ENCODE peak calls at places on chromosomes 11 and 22, in five cellular contexts. One of them, this sample, is unnamed.

GRCh38 chr11:99988105-99988907 is 698.8 kb upstream of the ARHGAP42 start:
- DNase-seq in heart right ventricle: no peak
- DNase-seq in DND-41: no peak
- DNase-seq in adipocyte: peak
- DNase-seq in tibial nerve: no peak
- DNase-seq in this sample: no peak

GRCh38 chr11:86063536-86063935 is 5.3 kb downstream of the PICALM start:
- DNase-seq in heart right ventricle: no peak
- DNase-seq in DND-41: no peak
- DNase-seq in adipocyte: peak
- DNase-seq in tibial nerve: no peak
- DNase-seq in this sample: no peak

GRCh38 chr11:134069996-134070845 is 1.3 kb downstream of the JAM3 start:
- DNase-seq in heart right ventricle: no peak
- DNase-seq in DND-41: no peak
- DNase-seq in adipocyte: no peak
- DNase-seq in tibial nerve: no peak
- DNase-seq in this sample: no peak

GRCh38 chr11:26045082-26045481 is 286.8 kb upstream of the ANO3 start:
- DNase-seq in heart right ventricle: no peak
- DNase-seq in DND-41: no peak
- DNase-seq in adipocyte: no peak
- DNase-seq in tibial nerve: no peak
- DNase-seq in this sample: no peak

GRCh38 chr11:67282876-67283371 is 6.2 kb upstream of the ANKRD13D start:
- DNase-seq in heart right ventricle: peak
- DNase-seq in DND-41: no peak
- DNase-seq in adipocyte: no peak
- DNase-seq in tibial nerve: no peak
- DNase-seq in this sample: no peak

GRCh38 chr11:134716582-134716981 is 304.5 kb upstream of the B3GAT1 start:
- DNase-seq in heart right ventricle: no peak
- DNase-seq in DND-41: peak
- DNase-seq in adipocyte: no peak
- DNase-seq in tibial nerve: no peak
- DNase-seq in this sample: no peak

GRCh38 chr11:66787934-66788758 is 55.1 kb upstream of the RCE1 start:
- DNase-seq in heart right ventricle: no peak
- DNase-seq in DND-41: no peak
- DNase-seq in adipocyte: no peak
- DNase-seq in tibial nerve: no peak
- DNase-seq in this sample: no peak

GRCh38 chr11:34468209-34468841 is 29.6 kb downstream of the CAT start:
- DNase-seq in heart right ventricle: no peak
- DNase-seq in DND-41: peak
- DNase-seq in adipocyte: peak
- DNase-seq in tibial nerve: no peak
- DNase-seq in this sample: no peak

GRCh38 chr11:65850217-65851082 is 7.5 kb downstream of the CFL1 start:
- DNase-seq in heart right ventricle: no peak
- DNase-seq in DND-41: no peak
- DNase-seq in adipocyte: no peak
- DNase-seq in tibial nerve: no peak
- DNase-seq in this sample: no peak

GRCh38 chr11:60122414-60123036 is 34.1 kb downstream of the MS4A2 start:
- DNase-seq in heart right ventricle: no peak
- DNase-seq in DND-41: no peak
- DNase-seq in adipocyte: no peak
- DNase-seq in tibial nerve: no peak
- DNase-seq in this sample: no peak

GRCh38 chr11:62980133-62980760 is 4.5 kb downstream of the SLC22A6 start:
- DNase-seq in heart right ventricle: no peak
- DNase-seq in DND-41: peak
- DNase-seq in adipocyte: peak
- DNase-seq in tibial nerve: no peak
- DNase-seq in this sample: no peak

GRCh38 chr22:27185903-27186302 is 528.5 kb downstream of the MIAT start:
- DNase-seq in heart right ventricle: no peak
- DNase-seq in DND-41: no peak
- DNase-seq in adipocyte: no peak
- DNase-seq in tibial nerve: no peak
- DNase-seq in this sample: no peak

GRCh38 chr11:72985645-72986044 is 156.5 kb downstream of the FCHSD2 start:
- DNase-seq in heart right ventricle: no peak
- DNase-seq in DND-41: no peak
- DNase-seq in adipocyte: peak
- DNase-seq in tibial nerve: no peak
- DNase-seq in this sample: no peak

GRCh38 chr11:64742087-64742939 is 1.6 kb downstream of the RASGRP2 start:
- DNase-seq in heart right ventricle: no peak
- DNase-seq in DND-41: no peak
- DNase-seq in adipocyte: peak
- DNase-seq in tibial nerve: no peak
- DNase-seq in this sample: no peak

GRCh38 chr11:81444306-81444705 is 1289.4 kb downstream of the FAM181B start:
- DNase-seq in heart right ventricle: no peak
- DNase-seq in DND-41: no peak
- DNase-seq in adipocyte: no peak
- DNase-seq in tibial nerve: no peak
- DNase-seq in this sample: no peak

GRCh38 chr22:38243007-38243775 is 29.6 kb downstream of the TMEM184B start:
- DNase-seq in heart right ventricle: no peak
- DNase-seq in DND-41: no peak
- DNase-seq in adipocyte: no peak
- DNase-seq in tibial nerve: no peak
- DNase-seq in this sample: no peak

GRCh38 chr11:67280791-67281551 is 8.1 kb upstream of the ANKRD13D start:
- DNase-seq in heart right ventricle: peak
- DNase-seq in DND-41: no peak
- DNase-seq in adipocyte: no peak
- DNase-seq in tibial nerve: no peak
- DNase-seq in this sample: no peak

GRCh38 chr11:61760946-61761345 is 8.5 kb downstream of the MYRF start:
- DNase-seq in heart right ventricle: no peak
- DNase-seq in DND-41: no peak
- DNase-seq in adipocyte: no peak
- DNase-seq in tibial nerve: no peak
- DNase-seq in this sample: no peak

GRCh38 chr22:36152088-36152487 is 8.5 kb downstream of the APOL3 start:
- DNase-seq in heart right ventricle: no peak
- DNase-seq in DND-41: no peak
- DNase-seq in adipocyte: no peak
- DNase-seq in tibial nerve: no peak
- DNase-seq in this sample: no peak

GRCh38 chr22:36156119-36156514 is 4.4 kb downstream of the APOL3 start:
- DNase-seq in heart right ventricle: no peak
- DNase-seq in DND-41: no peak
- DNase-seq in adipocyte: no peak
- DNase-seq in tibial nerve: no peak
- DNase-seq in this sample: no peak

GRCh38 chr22:36153756-36154155 is 6.8 kb downstream of the APOL3 start:
- DNase-seq in heart right ventricle: no peak
- DNase-seq in DND-41: no peak
- DNase-seq in adipocyte: no peak
- DNase-seq in tibial nerve: no peak
- DNase-seq in this sample: no peak

GRCh38 chr22:36156515-36157419 is 3.8 kb downstream of the APOL3 start:
- DNase-seq in heart right ventricle: peak
- DNase-seq in DND-41: peak
- DNase-seq in adipocyte: peak
- DNase-seq in tibial nerve: peak
- DNase-seq in this sample: peak

DNA sequence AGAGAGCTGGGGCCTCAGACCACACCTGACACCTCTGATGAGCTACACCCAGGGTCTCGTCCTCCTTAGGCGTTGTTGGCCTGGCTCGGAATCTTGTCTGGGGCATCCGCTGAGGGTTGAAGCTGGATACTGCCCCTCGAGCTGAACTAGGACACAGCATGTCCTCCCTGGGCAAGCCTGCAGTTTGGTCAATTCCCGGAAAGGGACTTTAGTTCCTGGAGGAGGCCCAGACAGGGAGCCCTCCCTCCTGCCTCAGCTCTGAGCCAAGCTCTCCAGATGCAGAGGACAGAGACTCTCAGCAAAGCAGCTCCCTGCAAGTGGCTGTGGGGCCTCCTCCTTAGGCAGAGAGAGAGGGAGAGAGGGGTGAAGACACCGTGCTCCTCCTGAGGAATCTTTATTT is 4.9 kb downstream of the APOL3 start:
- DNase-seq in heart right ventricle: peak
- DNase-seq in DND-41: no peak
- DNase-seq in adipocyte: peak
- DNase-seq in tibial nerve: peak
- DNase-seq in this sample: no peak
- H3K4me3 ChIP-seq in heart right ventricle: peak
- H3K4me3 ChIP-seq in DND-41: peak
- H3K4me3 ChIP-seq in adipocyte: peak
- H3K4me3 ChIP-seq in tibial nerve: no peak
- H3K4me3 ChIP-seq in this sample: peak

GRCh38 chr11:58615556-58615955 is 6.9 kb upstream of the CNTF start:
- DNase-seq in heart right ventricle: no peak
- DNase-seq in DND-41: no peak
- DNase-seq in adipocyte: no peak
- DNase-seq in tibial nerve: no peak
- DNase-seq in this sample: no peak
- H3K4me3 ChIP-seq in heart right ventricle: no peak
- H3K4me3 ChIP-seq in DND-41: no peak
- H3K4me3 ChIP-seq in adipocyte: no peak
- H3K4me3 ChIP-seq in tibial nerve: no peak
- H3K4me3 ChIP-seq in this sample: no peak

GRCh38 chr11:69939551-69940245 is 120.5 kb upstream of the FGF3 start:
- DNase-seq in heart right ventricle: peak
- DNase-seq in DND-41: no peak
- DNase-seq in adipocyte: no peak
- DNase-seq in tibial nerve: no peak
- DNase-seq in this sample: no peak
- H3K4me3 ChIP-seq in heart right ventricle: peak
- H3K4me3 ChIP-seq in DND-41: no peak
- H3K4me3 ChIP-seq in adipocyte: peak
- H3K4me3 ChIP-seq in tibial nerve: no peak
- H3K4me3 ChIP-seq in this sample: no peak

DNA sequence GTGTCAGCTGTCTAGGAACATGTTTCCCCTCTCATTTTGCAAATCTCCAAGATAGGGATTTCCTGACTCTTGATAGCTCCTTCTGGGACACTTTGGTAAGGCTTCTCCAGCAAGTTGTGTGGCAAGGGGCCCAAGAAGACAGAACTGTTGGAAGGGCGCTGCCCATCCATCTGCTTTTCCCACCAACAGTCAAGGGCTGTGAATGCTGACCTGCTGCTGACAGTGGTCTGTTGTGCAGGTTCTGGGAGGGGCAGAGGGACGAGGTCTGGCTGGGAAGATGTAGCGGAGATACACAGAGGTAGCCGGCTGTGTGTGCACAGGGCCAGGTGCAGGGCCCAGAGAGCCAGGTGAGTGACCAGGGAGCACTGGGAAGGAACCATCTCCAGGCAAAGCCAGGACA is 12.2 kb downstream of the BCR start:
- DNase-seq in heart right ventricle: no peak
- DNase-seq in DND-41: no peak
- DNase-seq in adipocyte: no peak
- DNase-seq in tibial nerve: no peak
- DNase-seq in this sample: no peak
- H3K4me3 ChIP-seq in heart right ventricle: no peak
- H3K4me3 ChIP-seq in DND-41: no peak
- H3K4me3 ChIP-seq in adipocyte: no peak
- H3K4me3 ChIP-seq in tibial nerve: no peak
- H3K4me3 ChIP-seq in this sample: no peak

GRCh38 chr22:42645938-42646568 is 3.1 kb downstream of the CYB5R3 start:
- DNase-seq in heart right ventricle: no peak
- DNase-seq in DND-41: no peak
- DNase-seq in adipocyte: no peak
- DNase-seq in tibial nerve: no peak
- DNase-seq in this sample: no peak
- H3K4me3 ChIP-seq in heart right ventricle: peak
- H3K4me3 ChIP-seq in DND-41: no peak
- H3K4me3 ChIP-seq in adipocyte: peak
- H3K4me3 ChIP-seq in tibial nerve: peak
- H3K4me3 ChIP-seq in this sample: no peak

GRCh38 chr11:69442807-69443137 is 38.7 kb upstream of the LINC01488 start:
- DNase-seq in heart right ventricle: no peak
- DNase-seq in DND-41: no peak
- DNase-seq in adipocyte: peak
- DNase-seq in tibial nerve: no peak
- DNase-seq in this sample: no peak

GRCh38 chr11:69444381-69445130 is 36.9 kb upstream of the LINC01488 start:
- DNase-seq in heart right ventricle: peak
- DNase-seq in DND-41: no peak
- DNase-seq in adipocyte: peak
- DNase-seq in tibial nerve: peak
- DNase-seq in this sample: no peak

GRCh38 chr11:69443138-69443967 is 38.1 kb upstream of the LINC01488 start:
- DNase-seq in heart right ventricle: peak
- DNase-seq in DND-41: no peak
- DNase-seq in adipocyte: peak
- DNase-seq in tibial nerve: peak
- DNase-seq in this sample: peak

GRCh38 chr11:69445131-69445470 is 36.4 kb upstream of the LINC01488 start:
- DNase-seq in heart right ventricle: no peak
- DNase-seq in DND-41: no peak
- DNase-seq in adipocyte: no peak
- DNase-seq in tibial nerve: no peak
- DNase-seq in this sample: no peak

GRCh38 chr11:69443968-69444364 is 37.5 kb upstream of the LINC01488 start:
- DNase-seq in heart right ventricle: no peak
- DNase-seq in DND-41: no peak
- DNase-seq in adipocyte: no peak
- DNase-seq in tibial nerve: no peak
- DNase-seq in this sample: no peak
- H3K4me3 ChIP-seq in heart right ventricle: peak
- H3K4me3 ChIP-seq in DND-41: no peak
- H3K4me3 ChIP-seq in adipocyte: peak
- H3K4me3 ChIP-seq in tibial nerve: peak
- H3K4me3 ChIP-seq in this sample: peak

DNA sequence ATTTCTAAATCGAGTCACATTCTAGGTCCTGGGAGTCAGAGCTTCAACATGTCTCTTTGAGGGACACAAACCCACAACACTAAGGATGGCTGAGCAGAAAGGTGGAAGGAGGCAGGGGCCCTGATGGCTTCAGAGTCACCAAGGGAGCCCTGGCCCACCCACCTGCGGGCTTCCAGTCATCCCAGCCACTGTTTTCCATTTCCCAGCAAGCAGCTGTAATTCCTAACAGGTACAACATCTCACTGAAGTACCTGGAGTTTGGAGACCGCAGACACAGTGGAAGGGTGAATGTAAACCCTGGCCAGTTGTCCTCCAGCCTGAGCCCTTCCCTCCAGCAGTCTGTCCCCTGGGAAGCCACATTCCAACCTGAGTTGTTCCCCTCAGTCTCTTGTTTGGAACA is 562.8 kb downstream of the TBC1D22A start:
- DNase-seq in heart right ventricle: no peak
- DNase-seq in DND-41: no peak
- DNase-seq in adipocyte: no peak
- DNase-seq in tibial nerve: no peak
- DNase-seq in this sample: no peak
- H3K4me3 ChIP-seq in heart right ventricle: no peak
- H3K4me3 ChIP-seq in DND-41: no peak
- H3K4me3 ChIP-seq in adipocyte: no peak
- H3K4me3 ChIP-seq in tibial nerve: no peak
- H3K4me3 ChIP-seq in this sample: no peak

GRCh38 chr11:119317592-119318239 is 786 bp upstream of the MCAM start:
- DNase-seq in heart right ventricle: no peak
- DNase-seq in DND-41: no peak
- DNase-seq in adipocyte: no peak
- DNase-seq in tibial nerve: no peak
- DNase-seq in this sample: no peak
- H3K4me3 ChIP-seq in heart right ventricle: peak
- H3K4me3 ChIP-seq in DND-41: no peak
- H3K4me3 ChIP-seq in adipocyte: no peak
- H3K4me3 ChIP-seq in tibial nerve: peak
- H3K4me3 ChIP-seq in this sample: no peak

This sample was measured in naive thymus-derived CD4-positive, alpha-beta T cell.